ENCODE peak calls at places on chromosomes 7 and 10, in seven cellular contexts. J is pancreas; E is gastrocnemius medialis; I is lower lobe of right lung; O is CD8-positive, alpha-beta T cell; U is heart left ventricle; Z is upper lobe of left lung. B is an unnamed sample.

GRCh38 chr10:12703141-12703540 is 298.4 kb downstream of the CCDC3 start:
- ATAC-seq in I (no peak), E (no peak), J (no peak), Z (no peak), U (no peak), O (no peak), B (no peak)

GRCh38 chr10:3090914-3091313 is 23.6 kb downstream of the PFKP start:
- ATAC-seq in U (peak; percentile 73), Z (peak; percentile 74), J (peak; percentile 61), O (no peak), I (peak; percentile 74), E (peak; percentile 38), B (peak; percentile 24)

GRCh38 chr7:122155566-122155965 is 11.5 kb upstream of the AASS start:
- ATAC-seq in E (no peak), J (no peak), O (no peak), Z (no peak), U (no peak), I (no peak), B (no peak)

GRCh38 chr7:1721047-1721687 is 51.1 kb downstream of the ELFN1 start:
- ATAC-seq in J (no peak), O (no peak), E (no peak), I (no peak), Z (no peak), U (no peak), B (no peak)

GRCh38 chr7:41886906-41887311 is 184.0 kb upstream of the INHBA start:
- ATAC-seq in J (peak; percentile 64), I (peak; percentile 22), O (no peak), Z (no peak), U (no peak), E (peak; percentile 58), B (peak; percentile 90)

GRCh38 chr7:114784756-114785155 is 137.1 kb upstream of the MDFIC start:
- ATAC-seq in O (no peak), Z (no peak), I (no peak), E (no peak), U (no peak), J (no peak), B (no peak)

GRCh38 chr7:42932861-42933591 is 850 bp downstream of the MRPL32 start:
- ATAC-seq in I (peak; percentile 10), E (no peak), J (peak; percentile 55), Z (no peak), O (no peak), U (peak; percentile 28), B (no peak)

GRCh38 chr10:93386496-93387369 is 95.4 kb downstream of the MYOF start:
- ATAC-seq in E (peak; percentile 55), J (peak; percentile 43), I (peak; percentile 73), U (no peak), O (no peak), Z (no peak), B (no peak)

GRCh38 chr10:69088801-69089501 is 1.0 kb downstream of the SRGN start:
- ATAC-seq in U (no peak), I (peak; percentile 55), E (no peak), O (peak; percentile 23), J (peak; percentile 39), Z (no peak), B (no peak)

GRCh38 chr7:108000875-108001758 is 1.8 kb downstream of the LAMB1 start:
- ATAC-seq in E (peak; percentile 53), I (peak; percentile 41), J (peak; percentile 33), Z (peak; percentile 27), O (no peak), U (peak; percentile 11), B (peak; percentile 20)

GRCh38 chr7:2446676-2447075 is 29.5 kb downstream of the GRIFIN start:
- ATAC-seq in J (no peak), E (no peak), Z (no peak), O (no peak), I (no peak), U (no peak), B (no peak)

GRCh38 chr7:29401827-29402226 is 161.8 kb upstream of the PRR15 start:
- ATAC-seq in O (no peak), J (no peak), I (no peak), U (no peak), Z (no peak), E (no peak), B (no peak)

GRCh38 chr10:122254831-122255230 is 16.3 kb upstream of the BTBD16 start:
- ATAC-seq in U (no peak), J (no peak), O (no peak), I (no peak), E (no peak), Z (no peak), B (no peak)

GRCh38 chr7:140196361-140197217 is 19.8 kb upstream of the KDM7A start:
- ATAC-seq in O (no peak), E (peak; percentile 49), I (no peak), Z (no peak), J (peak; percentile 54), U (no peak), B (peak; percentile 83)

GRCh38 chr7:148485618-148486017 is 104.9 kb upstream of the C7orf33 start:
- ATAC-seq in I (no peak), J (no peak), E (no peak), U (no peak), Z (no peak), O (no peak), B (no peak)

GRCh38 chr10:29836396-29836795 is 201.6 kb upstream of the SVIL start:
- ATAC-seq in E (no peak), J (no peak), I (no peak), Z (no peak), U (no peak), O (no peak), B (no peak)

GRCh38 chr10:27446091-27446918 is 57.8 kb upstream of the RAB18 start:
- ATAC-seq in E (no peak), Z (no peak), I (no peak), O (peak; percentile 46), U (no peak), J (no peak), B (peak; percentile 50)

GRCh38 chr10:49298666-49298989 is 342 bp upstream of the C10orf71 start:
- ATAC-seq in J (peak; percentile 56), I (peak; percentile 45), E (peak; percentile 67), U (peak; percentile 81), O (no peak), Z (no peak), B (peak; percentile 55)

GRCh38 chr7:859368-860030 is 16.9 kb upstream of the GET4 start:
- ATAC-seq in Z (no peak), U (no peak), E (no peak), O (no peak), J (no peak), I (peak; percentile 55), B (no peak)

GRCh38 chr10:7491949-7492659 is 81.3 kb upstream of the SFMBT2 start:
- ATAC-seq in O (no peak), U (no peak), E (no peak), Z (no peak), I (no peak), J (no peak), B (no peak)

GRCh38 chr10:3734111-3734510 is 50.9 kb downstream of the KLF6 start:
- ATAC-seq in I (no peak), E (no peak), O (no peak), J (no peak), U (no peak), Z (no peak), B (no peak)

GRCh38 chr7:137832382-137832781 is 14.4 kb downstream of the DGKI start:
- ATAC-seq in U (no peak), O (no peak), Z (no peak), J (no peak), I (no peak), E (no peak), B (no peak)

GRCh38 chr10:117442521-117442920 is 67.3 kb upstream of the PDZD8 start:
- ATAC-seq in U (no peak), I (peak; percentile 19), Z (no peak), O (no peak), J (peak; percentile 18), E (no peak), B (no peak)

GRCh38 chr7:70693300-70693689 is 438.6 kb upstream of the GALNT17 start:
- ATAC-seq in O (no peak), I (peak; percentile 44), E (peak; percentile 8), Z (peak; percentile 74), U (no peak), J (peak; percentile 38), B (peak; percentile 31)

GRCh38 chr10:32951111-32951510 is 6.9 kb downstream of the ITGB1 start:
- ATAC-seq in Z (no peak), O (no peak), I (no peak), U (no peak), J (no peak), E (no peak), B (no peak)

GRCh38 chr7:93027044-93027443 is 90.7 kb downstream of the SAMD9 start:
- ATAC-seq in E (no peak), U (no peak), Z (no peak), O (no peak), I (no peak), J (no peak), B (no peak)
- H3K27ac ChIP-seq in E (no peak overlapping the region), U (no peak overlapping the region), Z (no peak overlapping the region), O (no peak overlapping the region), I (no peak overlapping the region), J (no peak overlapping the region), B (no peak overlapping the region)

GRCh38 chr10:34228066-34228465 is 587.0 kb downstream of the PARD3 start:
- ATAC-seq in I (no peak), E (no peak), O (no peak), Z (no peak), J (no peak), U (no peak), B (no peak)

GRCh38 chr10:34232481-34232880 is 582.6 kb downstream of the PARD3 start:
- ATAC-seq in U (no peak), I (no peak), Z (no peak), J (no peak), E (no peak), O (no peak), B (no peak)

GRCh38 chr10:34231441-34232180 is 583.5 kb downstream of the PARD3 start:
- ATAC-seq in O (no peak), U (peak; percentile 51), J (no peak), E (no peak), Z (no peak), I (no peak), B (no peak)

GRCh38 chr10:34235164-34235832 is 579.8 kb downstream of the PARD3 start:
- ATAC-seq in E (peak; percentile 82), U (no peak), Z (no peak), I (no peak), O (no peak), J (peak; percentile 23), B (no peak)

DNA sequence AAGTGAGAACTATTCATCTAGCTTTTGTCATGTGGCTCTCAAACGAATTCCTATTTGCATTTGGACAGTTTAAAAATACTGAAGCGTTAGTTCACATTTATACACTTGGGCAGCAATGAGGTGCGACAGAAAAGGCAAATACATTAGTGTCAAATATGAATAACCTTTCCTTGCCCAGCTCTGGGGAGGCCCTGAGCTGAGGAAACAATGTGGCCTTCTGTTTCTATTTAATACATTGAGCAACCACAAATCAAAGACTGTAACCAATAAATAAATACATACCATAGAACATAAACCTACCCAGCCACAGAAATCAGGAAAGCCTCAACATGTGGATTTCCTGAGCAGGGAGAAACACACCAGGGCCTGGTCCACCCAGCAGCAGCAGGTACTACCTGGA is 585.2 kb downstream of the PARD3 start:
- ATAC-seq in E (no peak), Z (no peak), J (peak; percentile 44), U (no peak), I (no peak), O (no peak), B (no peak)
- H3K27ac ChIP-seq in E (no peak overlapping the region), Z (no peak overlapping the region), J (no peak overlapping the region), U (no peak overlapping the region), I (no peak overlapping the region), O (no peak overlapping the region), B (no peak overlapping the region)

GRCh38 chr10:114932945-114933344 is 5.0 kb upstream of the TRUB1 start:
- ATAC-seq in Z (no peak), J (no peak), I (no peak), O (no peak), U (no peak), E (peak; percentile 27), B (no peak)
- H3K27ac ChIP-seq in Z (no peak overlapping the region), J (no peak overlapping the region), I (no peak overlapping the region), O (no peak overlapping the region), U (no peak overlapping the region), E (peak overlapping the region; percentile 71), B (no peak overlapping the region)

GRCh38 chr10:24457661-24458318 is 248.9 kb downstream of the KIAA1217 start:
- ATAC-seq in J (peak; percentile 40), E (peak; percentile 76), I (peak; percentile 48), O (no peak), U (no peak), Z (no peak), B (no peak)
- H3K27ac ChIP-seq in J (no peak overlapping the region), E (peak overlapping the region; percentile 63), I (no peak overlapping the region), O (no peak overlapping the region), U (no peak overlapping the region), Z (no peak overlapping the region), B (no peak overlapping the region)